ENCODE peak calls at places on chromosomes 1 and 21, in six cellular contexts. J, Y, T, Q, R and D are unnamed samples.

GRCh38 chr1:56456426-56457101 is 122.8 kb downstream of the PLPP3 start:
- DNase-seq in J (no peak), Y (no peak), T (peak), Q (no peak), R (no peak), D (no peak)

GRCh38 chr21:44379991-44380865 is 26.8 kb downstream of the TRPM2 start:
- DNase-seq in J (peak), Y (no peak), T (no peak), Q (no peak), R (no peak), D (no peak)

GRCh38 chr1:110011527-110012041 is 22.8 kb upstream of the STRIP1 start:
- DNase-seq in J (peak), Y (no peak), T (peak), Q (peak), R (no peak), D (no peak)

GRCh38 chr1:35364732-35365131 is 96.2 kb downstream of the ZMYM4 start:
- DNase-seq in J (no peak), Y (no peak), T (no peak), Q (no peak), R (no peak), D (no peak)

GRCh38 chr1:26861286-26861701 is 1.7 kb upstream of the SFN start:
- DNase-seq in J (peak), Y (no peak), T (peak), Q (no peak), R (no peak), D (no peak)

GRCh38 chr1:220516722-220517042 is 11.3 kb upstream of the MARK1 start:
- DNase-seq in J (no peak), Y (no peak), T (no peak), Q (no peak), R (no peak), D (no peak)

GRCh38 chr1:241311056-241311746 is 45.8 kb downstream of the RGS7 start:
- DNase-seq in J (no peak), Y (no peak), T (peak), Q (no peak), R (no peak), D (no peak)

GRCh38 chr1:99737016-99737415 is 29.4 kb downstream of the FRRS1 start:
- DNase-seq in J (peak), Y (no peak), T (peak), Q (peak), R (no peak), D (no peak)

GRCh38 chr1:231059566-231060193 is 19.6 kb upstream of the FAM89A start:
- DNase-seq in J (no peak), Y (no peak), T (peak), Q (no peak), R (no peak), D (no peak)

GRCh38 chr1:233721003-233721595 is 107.2 kb downstream of the KCNK1 start:
- DNase-seq in J (no peak), Y (no peak), T (peak), Q (no peak), R (no peak), D (no peak)

GRCh38 chr1:197948926-197949899 is 32.0 kb downstream of the LHX9 start:
- DNase-seq in J (no peak), Y (no peak), T (no peak), Q (no peak), R (no peak), D (no peak)

GRCh38 chr1:221555689-221556433 is 186.0 kb downstream of the DUSP10 start:
- DNase-seq in J (no peak), Y (no peak), T (no peak), Q (no peak), R (no peak), D (no peak)

GRCh38 chr1:166169182-166169581 is 2.4 kb upstream of the FAM78B start:
- DNase-seq in J (no peak), Y (no peak), T (no peak), Q (no peak), R (no peak), D (no peak)

GRCh38 chr1:166166400-166166699 is 451 bp downstream of the FAM78B start:
- DNase-seq in J (peak), Y (no peak), T (no peak), Q (no peak), R (no peak), D (no peak)

GRCh38 chr1:166166701-166167394 is at the start of gene FAM78B:
- DNase-seq in J (peak), Y (peak), T (peak), Q (no peak), R (peak), D (no peak)

GRCh38 chr1:166165661-166166399 is 971 bp downstream of the FAM78B start:
- DNase-seq in J (peak), Y (no peak), T (no peak), Q (no peak), R (peak), D (no peak)

GRCh38 chr1:166167395-166167922 is 658 bp upstream of the FAM78B start:
- DNase-seq in J (no peak), Y (no peak), T (no peak), Q (no peak), R (no peak), D (no peak)
- H3K4me3 ChIP-seq in J (peak), Y (peak), T (peak), Q (peak), R (peak), D (peak)

DNA sequence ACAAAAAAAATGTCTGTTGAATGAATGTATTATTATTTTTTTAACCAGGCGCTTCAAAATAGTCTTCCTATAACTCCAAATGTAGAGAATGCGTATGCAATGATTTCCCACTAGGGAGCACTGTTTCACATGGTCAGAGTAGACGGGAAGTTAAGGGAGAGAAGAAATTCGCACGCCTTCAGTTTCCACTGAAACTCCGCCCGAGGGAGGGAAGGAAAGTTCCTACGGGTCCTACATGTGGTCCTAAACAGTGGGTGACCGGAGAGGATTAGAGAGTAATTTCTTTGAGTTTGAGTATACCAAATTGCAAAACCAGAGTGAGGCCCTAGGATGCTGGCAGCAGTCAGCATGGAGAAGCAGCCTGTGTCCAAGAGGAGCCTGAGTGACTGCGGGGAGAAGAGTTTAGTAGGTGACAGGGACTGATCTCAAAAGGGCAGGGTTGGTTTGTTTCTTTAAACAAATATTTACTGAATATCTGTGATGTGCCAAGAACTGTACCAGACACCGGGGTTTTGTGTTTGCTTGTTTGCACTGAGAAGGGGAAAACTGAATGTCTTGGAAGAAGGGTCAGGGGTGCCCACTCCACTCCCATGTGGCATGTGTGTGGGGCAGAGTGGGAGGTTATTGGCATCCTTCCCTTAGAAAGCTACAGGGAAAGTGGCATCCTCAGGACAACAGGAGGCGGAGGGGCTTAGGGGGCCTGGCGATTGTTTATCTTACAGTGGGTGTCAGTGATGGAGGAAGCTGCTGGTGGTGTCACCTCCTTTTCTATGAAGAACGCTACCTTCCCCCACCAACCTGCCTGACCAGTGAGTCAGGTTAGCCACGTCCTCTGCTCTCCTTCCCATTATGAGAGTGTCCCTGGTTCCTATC is 22.8 kb downstream of the RNU5D-1 start:
- DNase-seq in J (peak), Y (no peak), T (peak), Q (no peak), R (no peak), D (no peak)
- TF ChIP-seq CTCF in J (peak), Y (peak), T (peak), Q (peak), R (peak), D (peak)

DNA sequence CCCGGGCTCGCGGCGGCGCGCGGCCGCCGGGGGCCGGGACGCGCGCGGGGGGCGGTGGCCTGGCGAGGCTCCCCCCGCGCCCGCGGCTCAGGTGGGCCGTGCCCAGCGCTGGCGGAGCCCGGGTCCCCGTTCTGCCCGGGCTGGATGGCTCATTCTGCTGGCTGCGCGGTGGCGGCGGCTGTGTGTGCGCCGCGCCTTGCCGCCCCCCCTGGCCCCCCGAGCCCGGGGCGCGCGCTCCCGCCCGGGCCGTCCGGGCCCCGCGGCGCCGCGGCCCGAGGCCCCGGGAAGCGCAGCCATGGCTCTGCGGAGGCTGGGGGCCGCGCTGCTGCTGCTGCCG is at the start of gene EPHB2:
- DNase-seq in J (peak), Y (no peak), T (peak), Q (no peak), R (peak), D (no peak)
- H3K4me3 ChIP-seq in J (peak), Y (peak), T (peak), Q (peak), R (peak), D (peak)

DNA sequence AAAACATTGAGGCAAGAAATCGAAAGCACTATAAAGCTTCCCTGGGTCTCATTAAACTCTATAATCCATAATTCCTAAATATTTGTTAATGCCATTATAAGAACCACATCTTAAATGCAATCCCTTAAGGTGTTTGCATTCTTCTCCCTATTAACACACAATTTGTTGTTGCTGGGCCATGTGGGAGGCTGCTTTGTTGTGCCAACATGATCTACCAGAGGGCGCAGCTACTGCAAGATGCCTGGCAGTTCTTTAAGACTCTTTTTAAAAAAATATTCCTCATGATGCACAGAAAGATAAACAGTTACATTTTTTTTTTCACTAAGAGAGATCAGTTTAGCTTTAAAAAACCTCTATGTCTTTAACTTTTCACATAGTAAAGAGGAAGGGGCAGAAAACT is 39.0 kb upstream of the BCAS2 start:
- DNase-seq in J (no peak), Y (no peak), T (no peak), Q (no peak), R (no peak), D (no peak)
- TF ChIP-seq CTCF in J (no peak), Y (no peak), T (peak), Q (no peak), R (no peak), D (no peak)

DNA sequence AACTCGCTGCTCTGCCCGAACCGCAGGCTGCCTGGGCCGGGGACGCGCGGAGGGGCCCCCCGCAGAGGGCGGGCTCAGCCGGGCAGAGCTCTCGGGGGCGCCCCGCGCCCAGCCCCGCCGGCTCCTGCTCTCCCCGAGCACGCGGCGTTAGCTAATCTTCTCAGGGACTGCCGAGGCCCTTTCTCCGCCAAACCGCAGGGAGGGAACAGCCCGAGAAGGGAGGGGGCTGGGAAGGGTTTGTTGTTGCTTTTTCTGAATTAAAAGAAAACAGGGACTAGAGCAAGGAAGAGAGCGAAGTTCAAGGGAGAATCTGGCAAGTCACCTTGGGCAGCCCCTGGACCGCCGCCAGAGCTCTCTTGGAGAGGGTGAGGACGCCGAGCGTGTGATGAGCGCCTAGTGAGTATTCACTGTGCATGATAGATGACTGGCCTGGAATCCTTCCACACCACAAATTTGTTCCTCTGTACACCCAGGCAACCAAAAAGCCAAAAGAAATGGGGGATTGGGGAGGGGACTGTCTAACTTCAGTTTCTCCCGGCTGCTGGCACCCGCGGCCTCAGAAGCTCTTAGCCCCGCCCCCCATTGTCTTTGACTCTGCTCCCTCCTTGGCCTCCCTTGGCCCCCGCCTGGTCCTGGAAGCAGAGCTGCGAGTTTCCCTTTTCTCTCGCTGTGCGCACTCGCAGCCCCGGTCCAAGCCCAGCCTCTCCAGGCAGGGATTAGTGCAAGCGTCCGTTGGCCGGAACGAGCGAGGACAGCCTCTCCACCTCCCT is 19.7 kb upstream of the LMX1A start:
- DNase-seq in J (peak), Y (peak), T (peak), Q (peak), R (peak), D (peak)
- H3K4me3 ChIP-seq in J (peak), Y (peak), T (peak), Q (peak), R (peak), D (peak)

GRCh38 chr1:228004331-228004871 is 2.4 kb upstream of the WNT3A start:
- DNase-seq in J (peak), Y (no peak), T (peak), Q (no peak), R (peak), D (no peak)
- TF ChIP-seq CTCF in J (peak), Y (no peak), T (peak), Q (peak), R (peak), D (no peak)